ENCODE peak calls at places on chromosomes 7 and 10, in four cellular contexts. One of them, this sample, is unnamed.

GRCh38 chr7:76513817-76514799 is 3.8 kb downstream of the UPK3B start:
- DNase-seq in HL-60: no peak
- DNase-seq in K562: no peak
- DNase-seq in GM12878: no peak
- DNase-seq in this sample: no peak

GRCh38 chr7:91288208-91288824 is 24.1 kb downstream of the FZD1 start:
- DNase-seq in HL-60: peak; percentile 60
- DNase-seq in K562: peak; percentile 59
- DNase-seq in GM12878: no peak
- DNase-seq in this sample: no peak

GRCh38 chr7:726854-727103 is 280 bp downstream of the DNAAF5 start:
- DNase-seq in HL-60: no peak
- DNase-seq in K562: no peak
- DNase-seq in GM12878: no peak
- DNase-seq in this sample: no peak

GRCh38 chr10:98391578-98391991 is 23.4 kb downstream of the PYROXD2 start:
- DNase-seq in HL-60: no peak
- DNase-seq in K562: no peak
- DNase-seq in GM12878: no peak
- DNase-seq in this sample: no peak

GRCh38 chr10:52249850-52250395 is 64.2 kb upstream of the DKK1 start:
- DNase-seq in HL-60: no peak
- DNase-seq in K562: no peak
- DNase-seq in GM12878: no peak
- DNase-seq in this sample: no peak

GRCh38 chr10:104333037-104333727 is 5.1 kb downstream of the ITPRIP start:
- DNase-seq in HL-60: no peak
- DNase-seq in K562: peak; percentile 51
- DNase-seq in GM12878: no peak
- DNase-seq in this sample: no peak

GRCh38 chr10:119812684-119813083 is 60.0 kb downstream of the MCMBP start:
- DNase-seq in HL-60: no peak
- DNase-seq in K562: no peak
- DNase-seq in GM12878: no peak
- DNase-seq in this sample: no peak

GRCh38 chr10:24957624-24958435 is 5.4 kb upstream of the PRTFDC1 start:
- DNase-seq in HL-60: no peak
- DNase-seq in K562: no peak
- DNase-seq in GM12878: no peak
- DNase-seq in this sample: no peak

GRCh38 chr10:74337330-74338016 is 186.5 kb downstream of the ADK start:
- DNase-seq in HL-60: no peak
- DNase-seq in K562: no peak
- DNase-seq in GM12878: no peak
- DNase-seq in this sample: no peak

GRCh38 chr7:150717821-150718420 is 1.5 kb downstream of the GIMAP1 start:
- DNase-seq in HL-60: peak; percentile 46
- DNase-seq in K562: no peak
- DNase-seq in GM12878: no peak
- DNase-seq in this sample: no peak

GRCh38 chr7:150715293-150715692 is 1.1 kb upstream of the GIMAP1 start:
- DNase-seq in HL-60: no peak
- DNase-seq in K562: no peak
- DNase-seq in GM12878: no peak
- DNase-seq in this sample: no peak

GRCh38 chr7:150716939-150717338 is 526 bp downstream of the GIMAP1 start:
- DNase-seq in HL-60: no peak
- DNase-seq in K562: no peak
- DNase-seq in GM12878: no peak
- DNase-seq in this sample: no peak

GRCh38 chr7:150715738-150716137 is 675 bp upstream of the GIMAP1 start:
- DNase-seq in HL-60: no peak
- DNase-seq in K562: no peak
- DNase-seq in GM12878: no peak
- DNase-seq in this sample: no peak

DNA sequence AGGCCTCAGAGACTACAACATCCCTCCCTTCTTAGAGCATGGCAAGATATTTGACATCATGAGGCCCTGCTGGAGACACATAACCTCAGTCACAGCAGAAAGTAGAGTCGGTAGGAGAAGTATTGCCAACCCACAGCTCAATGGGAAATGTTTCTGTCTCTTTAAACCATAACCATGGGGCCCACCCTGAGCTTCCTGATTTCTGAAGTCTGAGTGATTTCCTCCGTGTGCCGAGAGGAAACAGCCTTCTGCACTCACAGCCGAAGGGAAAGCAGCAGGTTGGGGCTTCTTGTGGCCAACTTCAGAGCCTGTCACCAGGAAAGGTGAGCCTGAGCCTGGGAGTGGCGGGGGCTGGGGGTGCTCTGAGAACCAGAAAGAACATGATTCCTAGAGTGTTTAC is at the start of gene GIMAP1:
- DNase-seq in HL-60: peak; percentile 83
- DNase-seq in K562: no peak
- DNase-seq in GM12878: no peak
- DNase-seq in this sample: no peak
- TF ChIP-seq SPI1 in HL-60: no peak
- TF ChIP-seq SPI1 in K562: no peak
- TF ChIP-seq SPI1 in GM12878: peak; percentile 9
- TF ChIP-seq SPI1 in this sample: no peak

DNA sequence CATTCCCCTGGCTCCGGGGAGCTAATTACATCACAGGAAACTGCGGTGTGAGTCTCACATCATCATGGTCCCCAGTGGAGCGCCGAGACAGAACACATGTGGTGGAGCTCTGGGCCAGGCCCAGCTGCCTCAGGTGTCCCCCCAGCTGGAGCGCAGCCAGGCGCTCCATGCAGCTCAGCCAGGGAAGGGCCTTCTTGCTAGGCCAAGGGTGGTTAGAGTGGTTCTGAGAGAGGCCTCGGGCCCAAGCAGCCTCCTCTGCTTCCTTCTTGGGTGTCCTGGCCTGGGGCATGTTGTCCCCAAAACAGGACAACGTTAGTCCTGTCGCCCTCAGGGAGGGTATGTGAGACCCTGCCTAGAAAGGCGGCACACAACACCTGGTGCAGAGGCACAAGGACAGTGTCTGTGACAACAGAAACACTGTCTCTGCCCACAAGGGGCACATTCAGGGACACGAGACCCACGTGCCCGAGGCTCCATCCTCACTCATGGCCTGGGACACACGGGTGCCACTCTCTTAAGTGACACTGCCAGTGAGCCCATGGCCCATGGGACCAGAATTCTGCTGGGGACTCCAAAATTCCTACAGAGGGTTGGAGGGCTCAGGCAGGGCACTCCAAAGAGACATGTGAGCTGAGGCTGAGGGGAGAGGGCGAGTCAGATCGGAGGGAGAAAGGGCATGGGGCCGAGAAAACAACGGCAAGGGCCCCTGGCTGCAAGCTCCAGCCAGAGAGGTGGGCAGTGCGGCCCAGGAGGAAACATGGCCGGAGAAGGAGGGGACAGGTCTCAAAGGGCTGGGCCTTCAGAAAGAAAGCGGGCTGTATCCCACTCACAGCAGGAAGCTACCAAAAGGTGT is 37.0 kb upstream of the RET start:
- DNase-seq in HL-60: peak; percentile 71
- DNase-seq in K562: no peak
- DNase-seq in GM12878: no peak
- DNase-seq in this sample: no peak
- TF ChIP-seq SPI1 in HL-60: no peak
- TF ChIP-seq SPI1 in K562: no peak
- TF ChIP-seq SPI1 in GM12878: no peak
- TF ChIP-seq SPI1 in this sample: no peak

GRCh38 chr7:116443101-116443523 is 56.4 kb upstream of the CAV2 start:
- DNase-seq in HL-60: no peak
- DNase-seq in K562: no peak
- DNase-seq in GM12878: no peak
- DNase-seq in this sample: no peak
- TF ChIP-seq SPI1 in HL-60: no peak
- TF ChIP-seq SPI1 in K562: no peak
- TF ChIP-seq SPI1 in GM12878: no peak
- TF ChIP-seq SPI1 in this sample: no peak

DNA sequence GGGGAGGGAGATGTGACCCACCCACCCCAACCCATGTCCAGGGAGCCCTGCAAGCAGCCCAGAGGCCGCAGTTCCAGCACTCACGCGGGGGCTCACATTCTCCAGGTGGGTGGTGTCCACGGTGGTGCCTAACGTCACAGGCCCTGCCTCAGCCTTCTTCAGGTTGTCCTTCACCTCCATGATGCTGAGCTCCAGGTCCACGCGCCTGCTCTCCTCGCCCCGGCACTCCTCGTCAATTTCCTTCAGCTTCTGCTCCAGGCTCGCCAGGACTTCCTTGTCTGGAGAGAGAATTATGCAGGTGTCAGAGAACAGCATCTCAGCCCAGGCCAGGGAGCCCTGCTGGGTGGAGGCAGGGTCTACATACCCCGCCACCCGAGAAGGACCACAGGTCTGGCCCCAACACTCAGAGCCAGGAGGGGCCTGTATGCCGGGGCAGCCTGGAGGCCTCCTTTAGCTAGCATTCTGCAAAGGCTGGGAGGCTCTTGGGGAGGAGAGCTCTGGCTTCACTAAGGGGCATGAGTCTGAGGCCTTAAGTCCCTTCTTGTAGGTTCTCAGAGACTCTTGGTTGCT is 58.2 kb downstream of the VWA2 start:
- DNase-seq in HL-60: no peak
- DNase-seq in K562: no peak
- DNase-seq in GM12878: no peak
- DNase-seq in this sample: no peak
- TF ChIP-seq SPI1 in HL-60: no peak
- TF ChIP-seq SPI1 in K562: no peak
- TF ChIP-seq SPI1 in GM12878: no peak
- TF ChIP-seq SPI1 in this sample: no peak

GRCh38 chr10:71075759-71076472 is 136.5 kb upstream of the UNC5B start:
- DNase-seq in HL-60: no peak
- DNase-seq in K562: no peak
- DNase-seq in GM12878: no peak
- DNase-seq in this sample: no peak
- TF ChIP-seq SPI1 in HL-60: no peak
- TF ChIP-seq SPI1 in K562: no peak
- TF ChIP-seq SPI1 in GM12878: no peak
- TF ChIP-seq SPI1 in this sample: no peak